ENCODE peak calls at places on chromosome 2, in four cellular contexts. G is fibroblast of lung, K is OCI-LY7, W is A549. F is an unnamed sample.

GRCh38 chr2:129720761-129721160 is 258.7 kb upstream of the RAB6C start:
- DNase-seq in G (no peak), K (no peak), W (no peak), F (no peak)

GRCh38 chr2:73939419-73939818 is 12.7 kb downstream of the DGUOK start:
- DNase-seq in G (peak; percentile 72), K (no peak), W (no peak), F (no peak)

GRCh38 chr2:225454412-225454811 is 54.9 kb downstream of the NYAP2 start:
- DNase-seq in G (no peak), K (no peak), W (no peak), F (no peak)

GRCh38 chr2:235055891-235056516 is 104.2 kb downstream of the SH3BP4 start:
- DNase-seq in G (no peak), K (peak; percentile 45), W (peak; percentile 77), F (peak; percentile 77)

GRCh38 chr2:208112969-208113368 is 11.4 kb downstream of the CRYGD start:
- DNase-seq in G (no peak), K (no peak), W (no peak), F (no peak)

GRCh38 chr2:119821266-119821665 is 61.5 kb downstream of the PTPN4 start:
- DNase-seq in G (no peak), K (no peak), W (no peak), F (no peak)

GRCh38 chr2:183021613-183022012 is 16.6 kb downstream of the NCKAP1 start:
- DNase-seq in G (no peak), K (no peak), W (no peak), F (no peak)

GRCh38 chr2:58913082-58913726 is 672.1 kb upstream of the FANCL start:
- DNase-seq in G (no peak), K (no peak), W (no peak), F (no peak)

GRCh38 chr2:234091883-234092282 is 41.4 kb downstream of the SPP2 start:
- DNase-seq in G (peak; percentile 33), K (no peak), W (no peak), F (no peak)

GRCh38 chr2:176079285-176079830 is 4.4 kb downstream of the EVX2 start:
- DNase-seq in G (no peak), K (no peak), W (peak; percentile 36), F (peak; percentile 77)

GRCh38 chr2:72035518-72036172 is 112.0 kb downstream of the CYP26B1 start:
- DNase-seq in G (peak; percentile 59), K (no peak), W (no peak), F (peak; percentile 87)

GRCh38 chr2:174697267-174697666 is 67.0 kb downstream of the CHRNA1 start:
- DNase-seq in G (peak; percentile 50), K (peak; percentile 66), W (peak; percentile 91), F (peak; percentile 94)

GRCh38 chr2:17179145-17179808 is 339.0 kb downstream of the RAD51AP2 start:
- DNase-seq in G (no peak), K (no peak), W (no peak), F (no peak)

GRCh38 chr2:72923833-72924352 is 6.6 kb downstream of the EMX1 start:
- DNase-seq in G (no peak), K (no peak), W (no peak), F (peak; percentile 75)

GRCh38 chr2:152443771-152444170 is 108.8 kb downstream of the FMNL2 start:
- DNase-seq in G (peak; percentile 69), K (no peak), W (no peak), F (no peak)

GRCh38 chr2:226799976-226800940 is 638 bp upstream of the IRS1 start:
- DNase-seq in G (peak; percentile 34), K (peak; percentile 47), W (no peak), F (peak; percentile 80)

GRCh38 chr2:222298311-222299150 is at the start of gene PAX3:
- DNase-seq in G (peak; percentile 90), K (no peak), W (no peak), F (no peak)

GRCh38 chr2:41941831-41942230 is 106.0 kb upstream of the PKDCC start:
- DNase-seq in G (peak; percentile 49), K (no peak), W (no peak), F (peak; percentile 59)

GRCh38 chr2:70702711-70703395 is 65.1 kb downstream of the ADD2 start:
- DNase-seq in G (no peak), K (no peak), W (no peak), F (no peak)

GRCh38 chr2:121506187-121506586 is 24.5 kb upstream of the RNU4ATAC start:
- DNase-seq in G (no peak), K (no peak), W (no peak), F (no peak)

GRCh38 chr2:102979429-102979828 is 217.6 kb downstream of the TMEM182 start:
- DNase-seq in G (no peak), K (no peak), W (no peak), F (no peak)

GRCh38 chr2:181955010-181955409 is 30.6 kb upstream of the PPP1R1C start:
- DNase-seq in G (peak; percentile 77), K (no peak), W (no peak), F (peak; percentile 78)

GRCh38 chr2:56534321-56534720 is 350.5 kb downstream of the CCDC85A start:
- DNase-seq in G (peak; percentile 84), K (no peak), W (no peak), F (no peak)

GRCh38 chr2:12467303-12467702 is 249.4 kb upstream of the TRIB2 start:
- DNase-seq in G (no peak), K (no peak), W (no peak), F (no peak)

GRCh38 chr2:42059261-42059898 is 11.6 kb downstream of the PKDCC start:
- DNase-seq in G (no peak), K (no peak), W (no peak), F (no peak)

GRCh38 chr2:54514819-54515569 is 58.9 kb downstream of the SPTBN1 start:
- DNase-seq in G (peak; percentile 25), K (no peak), W (no peak), F (no peak)

GRCh38 chr2:15667579-15668556 is 76.2 kb downstream of the DDX1 start:
- DNase-seq in G (peak; percentile 22), K (no peak), W (no peak), F (peak; percentile 83)

GRCh38 chr2:8456149-8457091 is 225.4 kb upstream of the ID2 start:
- DNase-seq in G (no peak), K (no peak), W (no peak), F (no peak)

GRCh38 chr2:48548871-48549270 is 18.9 kb downstream of the STON1 start:
- DNase-seq in G (peak; percentile 92), K (no peak), W (no peak), F (peak; percentile 67)

GRCh38 chr2:9709539-9710285 is 78.9 kb upstream of the YWHAQ start:
- DNase-seq in G (no peak), K (no peak), W (no peak), F (no peak)
- H3K27ac ChIP-seq in G (no peak overlapping the region), K (no peak overlapping the region), W (no peak overlapping the region), F (no peak overlapping the region)

GRCh38 chr2:158103358-158104021 is 1.8 kb downstream of the UPP2 start:
- DNase-seq in G (no peak), K (no peak), W (no peak), F (no peak)

GRCh38 chr2:158099716-158100115 is 2.0 kb upstream of the UPP2 start:
- DNase-seq in G (peak; percentile 32), K (no peak), W (no peak), F (no peak)

GRCh38 chr2:158100411-158100810 is 1.3 kb upstream of the UPP2 start:
- DNase-seq in G (no peak), K (no peak), W (no peak), F (no peak)

GRCh38 chr2:158102446-158102845 is 770 bp downstream of the UPP2 start:
- DNase-seq in G (peak; percentile 37), K (no peak), W (no peak), F (no peak)

DNA sequence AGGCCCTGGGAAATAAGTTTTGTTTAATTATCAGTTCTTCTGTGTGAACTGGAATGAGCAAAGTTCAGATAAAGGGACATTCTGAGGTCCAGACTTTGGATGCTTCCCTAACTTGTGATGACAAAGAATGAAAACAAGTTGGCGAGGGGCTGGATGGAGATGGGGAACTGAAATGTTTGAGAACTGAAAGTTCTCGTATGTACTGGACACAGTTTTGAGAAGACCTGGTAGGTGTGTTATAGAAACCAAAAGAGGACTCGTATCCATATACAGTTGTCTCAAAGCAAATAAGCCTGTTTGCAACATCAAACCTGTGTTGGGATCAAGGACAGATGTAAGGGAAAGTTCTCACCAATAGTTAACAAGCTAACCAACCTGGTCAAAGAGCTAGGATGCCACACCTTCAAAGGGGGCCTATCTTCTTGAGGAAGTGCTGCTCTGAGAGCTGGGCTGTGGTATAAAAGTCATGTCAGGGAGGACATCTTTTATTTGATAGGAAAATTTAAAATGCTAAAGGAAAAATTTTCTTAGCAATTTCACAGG is at the start of gene UPP2:
- DNase-seq in G (no peak), K (no peak), W (no peak), F (no peak)
- H3K4me2 ChIP-seq in G (no peak within 1 kb of the TSS), K (no peak within 1 kb of the TSS), W (no peak within 1 kb of the TSS), F (no peak within 1 kb of the TSS)

GRCh38 chr2:127066942-127067341 is 40.0 kb downstream of the BIN1 start:
- DNase-seq in G (no peak), K (no peak), W (no peak), F (peak; percentile 99)
- H3K27ac ChIP-seq in G (no peak overlapping the region), K (no peak overlapping the region), W (peak overlapping the region; percentile 99), F (peak overlapping the region; percentile 83)

GRCh38 chr2:3151153-3151918 is 226.3 kb downstream of the EIPR1 start:
- DNase-seq in G (no peak), K (peak; percentile 95), W (no peak), F (no peak)
- H3K4me2 ChIP-seq in G (no peak overlapping the region), K (peak overlapping the region; percentile 63), W (no peak overlapping the region), F (no peak overlapping the region)

DNA sequence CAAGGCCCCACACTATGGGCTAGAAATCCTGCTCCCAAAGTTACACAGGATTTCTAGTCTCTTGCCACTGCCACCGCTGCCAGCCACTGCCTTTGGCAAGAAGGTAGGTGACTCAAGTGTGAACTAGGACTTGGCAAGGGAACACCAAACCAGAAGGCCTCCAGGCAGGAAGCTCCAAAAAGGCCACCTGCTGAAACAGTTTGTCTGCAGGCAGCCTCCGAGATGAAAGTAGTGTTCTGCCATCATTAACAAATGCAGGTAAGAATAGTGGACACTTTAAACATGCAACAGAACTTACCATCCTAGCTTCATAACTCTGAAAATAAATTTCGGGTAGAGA is 3.9 kb downstream of the ANKRD44 start:
- DNase-seq in G (peak; percentile 35), K (peak; percentile 69), W (no peak), F (peak; percentile 79)
- H3K27ac ChIP-seq in G (no peak overlapping the region), K (peak overlapping the region; percentile 83), W (no peak overlapping the region), F (no peak overlapping the region)

GRCh38 chr2:60447943-60448342 is 105.5 kb downstream of the BCL11A start:
- DNase-seq in G (no peak), K (no peak), W (no peak), F (no peak)
- H3K4me2 ChIP-seq in G (no peak overlapping the region), K (peak overlapping the region; percentile 20), W (no peak overlapping the region), F (no peak overlapping the region)

DNA sequence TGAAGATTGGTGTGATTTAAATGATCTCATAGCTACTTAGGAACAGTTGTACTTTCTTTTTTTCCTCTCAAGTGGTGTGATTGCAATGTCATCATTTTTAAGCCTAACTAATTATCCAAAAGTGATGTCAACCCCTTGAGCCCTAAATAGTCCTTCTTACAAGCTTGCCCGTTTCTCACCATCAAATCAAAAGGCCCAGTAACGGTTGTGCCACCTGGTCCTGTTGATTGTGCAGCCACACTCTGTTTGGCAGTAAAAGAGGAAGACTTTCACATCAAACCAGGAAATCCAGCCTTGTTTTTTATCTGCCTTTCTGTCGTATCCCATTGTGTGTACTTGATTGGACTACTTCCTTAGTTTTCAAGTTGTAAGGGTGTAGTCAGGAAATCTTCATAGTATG is 176.2 kb downstream of the DIS3L2 start:
- DNase-seq in G (no peak), K (peak; percentile 79), W (no peak), F (no peak)
- H3K27ac ChIP-seq in G (no peak overlapping the region), K (peak overlapping the region; percentile 60), W (no peak overlapping the region), F (no peak overlapping the region)

GRCh38 chr2:113219525-113219888 is 45.7 kb downstream of the PSD4 start:
- DNase-seq in G (no peak), K (no peak), W (no peak), F (peak; percentile 31)
- H3K4me2 ChIP-seq in G (no peak overlapping the region), K (no peak overlapping the region), W (peak overlapping the region; percentile 72), F (no peak overlapping the region)

GRCh38 chr2:218311543-218311884 is 19.2 kb upstream of the TMBIM1 start:
- DNase-seq in G (no peak), K (no peak), W (no peak), F (no peak)
- H3K27ac ChIP-seq in G (no peak overlapping the region), K (no peak overlapping the region), W (no peak overlapping the region), F (no peak overlapping the region)

F was measured in osteoblast.